ENCODE peak calls at places on chromosomes 16 and 17, in ten cellular contexts. One of them, this sample, is unnamed.

GRCh38 chr17:29734640-29735039 is 111.9 kb upstream of the CORO6 start:
- DNase-seq in CD8-positive, alpha-beta T cell: no peak
- DNase-seq in heart right ventricle: no peak
- DNase-seq in esophagus squamous epithelium: no peak
- DNase-seq in CD4-positive, alpha-beta memory T cell: no peak
- DNase-seq in iPS DF 6.9: no peak
- DNase-seq in PC-3: no peak
- DNase-seq in psoas muscle: no peak
- DNase-seq in small intestine: no peak
- DNase-seq in CD8-positive, alpha-beta memory T cell: no peak
- DNase-seq in this sample: no peak

GRCh38 chr17:38419508-38419981 is 8.7 kb upstream of the ARHGAP23 start:
- DNase-seq in CD8-positive, alpha-beta T cell: no peak
- DNase-seq in heart right ventricle: no peak
- DNase-seq in esophagus squamous epithelium: no peak
- DNase-seq in CD4-positive, alpha-beta memory T cell: no peak
- DNase-seq in iPS DF 6.9: no peak
- DNase-seq in PC-3: no peak
- DNase-seq in psoas muscle: no peak
- DNase-seq in small intestine: no peak
- DNase-seq in CD8-positive, alpha-beta memory T cell: no peak
- DNase-seq in this sample: no peak

GRCh38 chr17:58279016-58279671 is 1.6 kb downstream of the MPO start:
- DNase-seq in CD8-positive, alpha-beta T cell: no peak
- DNase-seq in heart right ventricle: peak; percentile 48
- DNase-seq in esophagus squamous epithelium: no peak
- DNase-seq in CD4-positive, alpha-beta memory T cell: no peak
- DNase-seq in iPS DF 6.9: no peak
- DNase-seq in PC-3: no peak
- DNase-seq in psoas muscle: peak; percentile 84
- DNase-seq in small intestine: peak; percentile 4
- DNase-seq in CD8-positive, alpha-beta memory T cell: no peak
- DNase-seq in this sample: peak; percentile 65

GRCh38 chr17:40538019-40538935 is 27.0 kb downstream of the CCR7 start:
- DNase-seq in CD8-positive, alpha-beta T cell: no peak
- DNase-seq in heart right ventricle: peak; percentile 78
- DNase-seq in esophagus squamous epithelium: no peak
- DNase-seq in CD4-positive, alpha-beta memory T cell: no peak
- DNase-seq in iPS DF 6.9: no peak
- DNase-seq in PC-3: no peak
- DNase-seq in psoas muscle: peak; percentile 84
- DNase-seq in small intestine: no peak
- DNase-seq in CD8-positive, alpha-beta memory T cell: no peak
- DNase-seq in this sample: peak; percentile 70

GRCh38 chr16:64455275-64455674 is 666.6 kb downstream of the CDH11 start:
- DNase-seq in CD8-positive, alpha-beta T cell: no peak
- DNase-seq in heart right ventricle: no peak
- DNase-seq in esophagus squamous epithelium: no peak
- DNase-seq in CD4-positive, alpha-beta memory T cell: no peak
- DNase-seq in iPS DF 6.9: no peak
- DNase-seq in PC-3: peak; percentile 76
- DNase-seq in psoas muscle: no peak
- DNase-seq in small intestine: no peak
- DNase-seq in CD8-positive, alpha-beta memory T cell: no peak
- DNase-seq in this sample: no peak

GRCh38 chr17:31128241-31128640 is 33.5 kb downstream of the NF1 start:
- DNase-seq in CD8-positive, alpha-beta T cell: no peak
- DNase-seq in heart right ventricle: no peak
- DNase-seq in esophagus squamous epithelium: no peak
- DNase-seq in CD4-positive, alpha-beta memory T cell: no peak
- DNase-seq in iPS DF 6.9: no peak
- DNase-seq in PC-3: no peak
- DNase-seq in psoas muscle: no peak
- DNase-seq in small intestine: no peak
- DNase-seq in CD8-positive, alpha-beta memory T cell: no peak
- DNase-seq in this sample: no peak

GRCh38 chr16:4879049-4879448 is 31.8 kb downstream of the UBN1 start:
- DNase-seq in CD8-positive, alpha-beta T cell: no peak
- DNase-seq in heart right ventricle: no peak
- DNase-seq in esophagus squamous epithelium: no peak
- DNase-seq in CD4-positive, alpha-beta memory T cell: no peak
- DNase-seq in iPS DF 6.9: no peak
- DNase-seq in PC-3: peak; percentile 53
- DNase-seq in psoas muscle: no peak
- DNase-seq in small intestine: no peak
- DNase-seq in CD8-positive, alpha-beta memory T cell: no peak
- DNase-seq in this sample: no peak

GRCh38 chr17:5508855-5509254 is 22.5 kb downstream of the MIS12 start:
- DNase-seq in CD8-positive, alpha-beta T cell: no peak
- DNase-seq in heart right ventricle: no peak
- DNase-seq in esophagus squamous epithelium: no peak
- DNase-seq in CD4-positive, alpha-beta memory T cell: no peak
- DNase-seq in iPS DF 6.9: no peak
- DNase-seq in PC-3: no peak
- DNase-seq in psoas muscle: no peak
- DNase-seq in small intestine: peak; percentile 12
- DNase-seq in CD8-positive, alpha-beta memory T cell: no peak
- DNase-seq in this sample: no peak

GRCh38 chr17:4204676-4205075 is 59.1 kb downstream of the ANKFY1 start:
- DNase-seq in CD8-positive, alpha-beta T cell: no peak
- DNase-seq in heart right ventricle: no peak
- DNase-seq in esophagus squamous epithelium: no peak
- DNase-seq in CD4-positive, alpha-beta memory T cell: no peak
- DNase-seq in iPS DF 6.9: no peak
- DNase-seq in PC-3: no peak
- DNase-seq in psoas muscle: peak; percentile 57
- DNase-seq in small intestine: no peak
- DNase-seq in CD8-positive, alpha-beta memory T cell: no peak
- DNase-seq in this sample: no peak

GRCh38 chr16:67396159-67396774 is 3.0 kb upstream of the TPPP3 start:
- DNase-seq in CD8-positive, alpha-beta T cell: no peak
- DNase-seq in heart right ventricle: peak; percentile 80
- DNase-seq in esophagus squamous epithelium: no peak
- DNase-seq in CD4-positive, alpha-beta memory T cell: no peak
- DNase-seq in iPS DF 6.9: no peak
- DNase-seq in PC-3: peak; percentile 70
- DNase-seq in psoas muscle: peak; percentile 90
- DNase-seq in small intestine: peak; percentile 91
- DNase-seq in CD8-positive, alpha-beta memory T cell: no peak
- DNase-seq in this sample: peak; percentile 89

GRCh38 chr17:34300652-34301390 is 15.3 kb downstream of the CCL11 start:
- DNase-seq in CD8-positive, alpha-beta T cell: no peak
- DNase-seq in heart right ventricle: no peak
- DNase-seq in esophagus squamous epithelium: no peak
- DNase-seq in CD4-positive, alpha-beta memory T cell: no peak
- DNase-seq in iPS DF 6.9: no peak
- DNase-seq in PC-3: no peak
- DNase-seq in psoas muscle: no peak
- DNase-seq in small intestine: no peak
- DNase-seq in CD8-positive, alpha-beta memory T cell: no peak
- DNase-seq in this sample: no peak

GRCh38 chr16:3074860-3075545 is 9.6 kb downstream of the IL32 start:
- DNase-seq in CD8-positive, alpha-beta T cell: peak; percentile 52
- DNase-seq in heart right ventricle: no peak
- DNase-seq in esophagus squamous epithelium: no peak
- DNase-seq in CD4-positive, alpha-beta memory T cell: peak; percentile 91
- DNase-seq in iPS DF 6.9: no peak
- DNase-seq in PC-3: no peak
- DNase-seq in psoas muscle: peak; percentile 55
- DNase-seq in small intestine: peak; percentile 69
- DNase-seq in CD8-positive, alpha-beta memory T cell: peak; percentile 73
- DNase-seq in this sample: no peak

GRCh38 chr16:3071655-3072054 is 6.2 kb downstream of the IL32 start:
- DNase-seq in CD8-positive, alpha-beta T cell: no peak
- DNase-seq in heart right ventricle: no peak
- DNase-seq in esophagus squamous epithelium: no peak
- DNase-seq in CD4-positive, alpha-beta memory T cell: no peak
- DNase-seq in iPS DF 6.9: no peak
- DNase-seq in PC-3: no peak
- DNase-seq in psoas muscle: no peak
- DNase-seq in small intestine: no peak
- DNase-seq in CD8-positive, alpha-beta memory T cell: no peak
- DNase-seq in this sample: no peak

GRCh38 chr16:3076577-3076976 is 11.1 kb downstream of the IL32 start:
- DNase-seq in CD8-positive, alpha-beta T cell: no peak
- DNase-seq in heart right ventricle: no peak
- DNase-seq in esophagus squamous epithelium: no peak
- DNase-seq in CD4-positive, alpha-beta memory T cell: no peak
- DNase-seq in iPS DF 6.9: no peak
- DNase-seq in PC-3: no peak
- DNase-seq in psoas muscle: peak; percentile 48
- DNase-seq in small intestine: no peak
- DNase-seq in CD8-positive, alpha-beta memory T cell: no peak
- DNase-seq in this sample: no peak

GRCh38 chr16:3070608-3071111 is 5.2 kb downstream of the IL32 start:
- DNase-seq in CD8-positive, alpha-beta T cell: no peak
- DNase-seq in heart right ventricle: no peak
- DNase-seq in esophagus squamous epithelium: no peak
- DNase-seq in CD4-positive, alpha-beta memory T cell: no peak
- DNase-seq in iPS DF 6.9: no peak
- DNase-seq in PC-3: no peak
- DNase-seq in psoas muscle: no peak
- DNase-seq in small intestine: no peak
- DNase-seq in CD8-positive, alpha-beta memory T cell: no peak
- DNase-seq in this sample: no peak

GRCh38 chr16:3073448-3073847 is 8.0 kb downstream of the IL32 start:
- DNase-seq in CD8-positive, alpha-beta T cell: no peak
- DNase-seq in heart right ventricle: no peak
- DNase-seq in esophagus squamous epithelium: no peak
- DNase-seq in CD4-positive, alpha-beta memory T cell: no peak
- DNase-seq in iPS DF 6.9: no peak
- DNase-seq in PC-3: no peak
- DNase-seq in psoas muscle: no peak
- DNase-seq in small intestine: no peak
- DNase-seq in CD8-positive, alpha-beta memory T cell: no peak
- DNase-seq in this sample: no peak
- H3K27ac ChIP-seq in CD8-positive, alpha-beta T cell: no peak overlapping the region
- H3K27ac ChIP-seq in heart right ventricle: no peak overlapping the region
- H3K27ac ChIP-seq in esophagus squamous epithelium: no peak overlapping the region
- H3K27ac ChIP-seq in CD4-positive, alpha-beta memory T cell: peak overlapping the region; percentile 77
- H3K27ac ChIP-seq in iPS DF 6.9: no peak overlapping the region
- H3K27ac ChIP-seq in PC-3: no peak overlapping the region
- H3K27ac ChIP-seq in psoas muscle: no peak overlapping the region
- H3K27ac ChIP-seq in small intestine: no peak overlapping the region
- H3K27ac ChIP-seq in CD8-positive, alpha-beta memory T cell: no peak overlapping the region
- H3K27ac ChIP-seq in this sample: peak overlapping the region; percentile 61

GRCh38 chr17:70086468-70086867 is 11.4 kb downstream of the KCNJ16 start:
- DNase-seq in CD8-positive, alpha-beta T cell: no peak
- DNase-seq in heart right ventricle: no peak
- DNase-seq in esophagus squamous epithelium: no peak
- DNase-seq in CD4-positive, alpha-beta memory T cell: no peak
- DNase-seq in iPS DF 6.9: no peak
- DNase-seq in PC-3: peak; percentile 59
- DNase-seq in psoas muscle: no peak
- DNase-seq in small intestine: no peak
- DNase-seq in CD8-positive, alpha-beta memory T cell: no peak
- DNase-seq in this sample: no peak
- H3K9me3 ChIP-seq in CD8-positive, alpha-beta T cell: no peaks in the 10 kb centered on the region
- H3K9me3 ChIP-seq in heart right ventricle: no peaks in the 10 kb centered on the region
- H3K9me3 ChIP-seq in esophagus squamous epithelium: no peaks in the 10 kb centered on the region
- H3K9me3 ChIP-seq in CD4-positive, alpha-beta memory T cell: no peaks in the 10 kb centered on the region
- H3K9me3 ChIP-seq in iPS DF 6.9: no peaks in the 10 kb centered on the region
- H3K9me3 ChIP-seq in PC-3: no peaks in the 10 kb centered on the region
- H3K9me3 ChIP-seq in psoas muscle: no peaks in the 10 kb centered on the region
- H3K9me3 ChIP-seq in small intestine: no peaks in the 10 kb centered on the region
- H3K9me3 ChIP-seq in CD8-positive, alpha-beta memory T cell: no peaks in the 10 kb centered on the region
- H3K9me3 ChIP-seq in this sample: no peaks in the 10 kb centered on the region

GRCh38 chr17:79211061-79211770 is 136.6 kb downstream of the ENGASE start:
- DNase-seq in CD8-positive, alpha-beta T cell: no peak
- DNase-seq in heart right ventricle: no peak
- DNase-seq in esophagus squamous epithelium: no peak
- DNase-seq in CD4-positive, alpha-beta memory T cell: no peak
- DNase-seq in iPS DF 6.9: no peak
- DNase-seq in PC-3: no peak
- DNase-seq in psoas muscle: no peak
- DNase-seq in small intestine: no peak
- DNase-seq in CD8-positive, alpha-beta memory T cell: no peak
- DNase-seq in this sample: peak; percentile 69
- H3K27me3 ChIP-seq in CD8-positive, alpha-beta T cell: no peaks in the 10 kb centered on the region
- H3K27me3 ChIP-seq in heart right ventricle: peaks cover 73% of the 10 kb centered on the region
- H3K27me3 ChIP-seq in esophagus squamous epithelium: no peaks in the 10 kb centered on the region
- H3K27me3 ChIP-seq in CD4-positive, alpha-beta memory T cell: no peaks in the 10 kb centered on the region
- H3K27me3 ChIP-seq in iPS DF 6.9: no peaks in the 10 kb centered on the region
- H3K27me3 ChIP-seq in PC-3: peaks cover 97% of the 10 kb centered on the region
- H3K27me3 ChIP-seq in psoas muscle: peaks cover 23% of the 10 kb centered on the region
- H3K27me3 ChIP-seq in small intestine: peaks cover 11% of the 10 kb centered on the region
- H3K27me3 ChIP-seq in CD8-positive, alpha-beta memory T cell: no peaks in the 10 kb centered on the region
- H3K27me3 ChIP-seq in this sample: no peaks in the 10 kb centered on the region

GRCh38 chr16:58195344-58195743 is 2.6 kb downstream of the CSNK2A2 start:
- DNase-seq in CD8-positive, alpha-beta T cell: no peak
- DNase-seq in heart right ventricle: no peak
- DNase-seq in esophagus squamous epithelium: no peak
- DNase-seq in CD4-positive, alpha-beta memory T cell: no peak
- DNase-seq in iPS DF 6.9: no peak
- DNase-seq in PC-3: no peak
- DNase-seq in psoas muscle: no peak
- DNase-seq in small intestine: no peak
- DNase-seq in CD8-positive, alpha-beta memory T cell: no peak
- DNase-seq in this sample: no peak

GRCh38 chr16:58198022-58198683 is at the start of gene CSNK2A2:
- DNase-seq in CD8-positive, alpha-beta T cell: peak; percentile 42
- DNase-seq in heart right ventricle: peak; percentile 77
- DNase-seq in esophagus squamous epithelium: no peak
- DNase-seq in CD4-positive, alpha-beta memory T cell: peak; percentile 64
- DNase-seq in iPS DF 6.9: no peak
- DNase-seq in PC-3: peak; percentile 61
- DNase-seq in psoas muscle: peak; percentile 88
- DNase-seq in small intestine: peak; percentile 71
- DNase-seq in CD8-positive, alpha-beta memory T cell: peak; percentile 65
- DNase-seq in this sample: peak; percentile 70

GRCh38 chr16:58195771-58196170 is 2.1 kb downstream of the CSNK2A2 start:
- DNase-seq in CD8-positive, alpha-beta T cell: no peak
- DNase-seq in heart right ventricle: no peak
- DNase-seq in esophagus squamous epithelium: no peak
- DNase-seq in CD4-positive, alpha-beta memory T cell: no peak
- DNase-seq in iPS DF 6.9: no peak
- DNase-seq in PC-3: no peak
- DNase-seq in psoas muscle: no peak
- DNase-seq in small intestine: no peak
- DNase-seq in CD8-positive, alpha-beta memory T cell: no peak
- DNase-seq in this sample: no peak

GRCh38 chr16:58197314-58198012 is 443 bp downstream of the CSNK2A2 start:
- DNase-seq in CD8-positive, alpha-beta T cell: no peak
- DNase-seq in heart right ventricle: peak; percentile 15
- DNase-seq in esophagus squamous epithelium: no peak
- DNase-seq in CD4-positive, alpha-beta memory T cell: peak; percentile 3
- DNase-seq in iPS DF 6.9: no peak
- DNase-seq in PC-3: no peak
- DNase-seq in psoas muscle: peak; percentile 42
- DNase-seq in small intestine: no peak
- DNase-seq in CD8-positive, alpha-beta memory T cell: no peak
- DNase-seq in this sample: no peak

DNA sequence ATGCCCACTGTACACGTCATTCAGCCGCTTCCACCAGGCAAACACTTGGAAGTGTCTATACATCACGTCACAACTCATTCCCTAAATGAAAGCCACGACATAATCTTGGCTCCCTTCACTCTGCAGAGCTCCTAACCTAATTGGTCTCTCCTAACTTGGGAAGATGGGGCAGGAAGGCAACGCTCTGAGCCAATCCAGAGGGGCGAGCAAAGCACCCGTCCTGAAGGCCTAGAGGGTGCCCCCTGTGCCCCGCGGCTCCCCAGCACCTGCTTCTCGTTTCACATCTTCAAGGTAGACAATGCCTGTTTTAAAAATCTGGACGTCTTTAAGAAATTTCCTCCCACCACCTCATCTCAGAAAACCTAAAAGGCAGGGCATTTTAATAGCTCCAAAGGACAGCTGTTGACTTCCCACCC is 1.0 kb downstream of the CSNK2A2 start:
- DNase-seq in CD8-positive, alpha-beta T cell: no peak
- DNase-seq in heart right ventricle: no peak
- DNase-seq in esophagus squamous epithelium: no peak
- DNase-seq in CD4-positive, alpha-beta memory T cell: no peak
- DNase-seq in iPS DF 6.9: no peak
- DNase-seq in PC-3: no peak
- DNase-seq in psoas muscle: no peak
- DNase-seq in small intestine: no peak
- DNase-seq in CD8-positive, alpha-beta memory T cell: no peak
- DNase-seq in this sample: no peak
- H3K27ac ChIP-seq in CD8-positive, alpha-beta T cell: no peak overlapping the region
- H3K27ac ChIP-seq in heart right ventricle: no peak overlapping the region
- H3K27ac ChIP-seq in esophagus squamous epithelium: no peak overlapping the region
- H3K27ac ChIP-seq in CD4-positive, alpha-beta memory T cell: peak overlapping the region; percentile 30
- H3K27ac ChIP-seq in iPS DF 6.9: no peak overlapping the region
- H3K27ac ChIP-seq in PC-3: no peak overlapping the region
- H3K27ac ChIP-seq in psoas muscle: peak overlapping the region; percentile 32
- H3K27ac ChIP-seq in small intestine: no peak overlapping the region
- H3K27ac ChIP-seq in CD8-positive, alpha-beta memory T cell: peak overlapping the region; percentile 48
- H3K27ac ChIP-seq in this sample: no peak overlapping the region